ENCODE peak calls at places on chromosomes 5 and 9, in five cellular contexts. J, W, A, C and Q are unnamed samples.

GRCh38 chr5:57171818-57172465 is 1.9 kb upstream of the GPBP1 start:
- DNase-seq in A (no peak), C (no peak), J (no peak), W (no peak), Q (no peak)

GRCh38 chr5:149735066-149735465 is 5.0 kb downstream of the PPARGC1B start:
- DNase-seq in W (peak; percentile 4), J (no peak), C (peak; percentile 22), A (no peak), Q (no peak)

GRCh38 chr9:86562691-86563090 is 208.5 kb upstream of the TUT7 start:
- DNase-seq in J (no peak), W (no peak), A (no peak), C (no peak), Q (no peak)

GRCh38 chr5:79512692-79513518 is 1.0 kb downstream of the HOMER1 start:
- DNase-seq in W (peak; percentile 38), A (no peak), J (no peak), C (peak; percentile 41), Q (no peak)

GRCh38 chr9:108834959-108835696 is 20.7 kb downstream of the ACTL7B start:
- DNase-seq in J (no peak), W (no peak), C (peak; percentile 10), A (no peak), Q (no peak)

GRCh38 chr5:73796164-73797141 is 170.5 kb downstream of the ARHGEF28 start:
- DNase-seq in C (peak; percentile 99), A (peak; percentile 40), J (no peak), W (peak; percentile 95), Q (peak; percentile 22)

GRCh38 chr5:111227805-111228204 is 3.6 kb downstream of the CAMK4 start:
- DNase-seq in C (peak; percentile 78), W (peak; percentile 68), J (no peak), A (no peak), Q (no peak)

GRCh38 chr5:68449380-68449779 is 233.8 kb downstream of the PIK3R1 start:
- DNase-seq in C (no peak), J (no peak), A (no peak), W (no peak), Q (no peak)

GRCh38 chr9:98550206-98550820 is 158.4 kb downstream of the GABBR2 start:
- DNase-seq in A (no peak), W (peak; percentile 73), C (peak; percentile 39), J (no peak), Q (no peak)

GRCh38 chr5:153445875-153446567 is 44.4 kb upstream of the GRIA1 start:
- DNase-seq in A (no peak), C (peak; percentile 7), W (no peak), J (no peak), Q (no peak)

GRCh38 chr5:149062371-149063016 is 368 bp downstream of the SH3TC2 start:
- DNase-seq in J (no peak), C (peak; percentile 87), W (peak; percentile 87), A (peak; percentile 51), Q (no peak)

GRCh38 chr9:111298831-111299603 is 31.0 kb downstream of the OR2K2 start:
- DNase-seq in J (no peak), C (peak; percentile 85), W (peak; percentile 87), A (no peak), Q (peak; percentile 36)

GRCh38 chr9:21402387-21403247 is 6.3 kb upstream of the IFNA8 start:
- DNase-seq in A (no peak), W (no peak), C (no peak), J (no peak), Q (peak; percentile 13)

GRCh38 chr5:97098864-97099454 is 43.5 kb downstream of the LIX1 start:
- DNase-seq in W (no peak), C (no peak), A (no peak), J (no peak), Q (peak; percentile 19)

GRCh38 chr9:107867738-107868137 is 378.2 kb upstream of the KLF4 start:
- DNase-seq in W (no peak), A (no peak), J (no peak), C (no peak), Q (no peak)

GRCh38 chr5:138754699-138755057 is 1.5 kb downstream of the CTNNA1 start:
- DNase-seq in C (no peak), W (peak; percentile 27), J (no peak), A (no peak), Q (no peak)

GRCh38 chr9:134640491-134641172 is 971 bp upstream of the COL5A1 start:
- DNase-seq in C (peak; percentile 13), J (no peak), W (no peak), A (no peak), Q (no peak)

GRCh38 chr9:5493597-5494511 is 16.5 kb upstream of the PDCD1LG2 start:
- DNase-seq in J (no peak), A (no peak), W (peak; percentile 86), C (peak; percentile 81), Q (peak; percentile 73)

GRCh38 chr5:132427285-132428146 is 58.0 kb downstream of the SLC22A5 start:
- DNase-seq in A (no peak), C (no peak), J (peak; percentile 47), W (no peak), Q (peak; percentile 47)

GRCh38 chr9:4138180-4138579 is 161.7 kb downstream of the GLIS3 start:
- DNase-seq in C (peak; percentile 59), W (no peak), A (no peak), J (no peak), Q (no peak)

GRCh38 chr9:106583751-106584150 is 279.2 kb upstream of the ZNF462 start:
- DNase-seq in W (peak; percentile 41), A (no peak), J (no peak), C (no peak), Q (no peak)

GRCh38 chr5:9282211-9282610 is 263.7 kb downstream of the SEMA5A start:
- DNase-seq in C (no peak), A (no peak), W (no peak), J (no peak), Q (no peak)

DNA sequence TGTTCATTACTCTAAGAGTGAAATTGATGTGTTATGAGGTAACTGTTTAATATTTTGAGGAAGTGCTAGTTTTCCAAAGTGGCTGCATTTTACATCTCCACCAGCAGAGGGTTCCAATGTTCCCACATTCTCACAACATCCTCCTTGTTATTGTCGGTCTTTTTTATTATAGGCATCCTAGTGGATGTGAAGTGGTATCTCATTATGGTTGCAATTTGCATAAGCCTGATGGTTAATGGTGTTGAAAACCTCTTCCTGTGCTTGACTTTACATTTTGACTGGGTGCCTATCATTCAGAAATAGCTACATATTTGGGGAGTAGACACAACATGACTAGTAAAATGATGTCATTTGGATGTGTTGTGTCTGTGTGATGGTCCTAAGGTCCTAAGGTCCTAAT is 143.6 kb downstream of the MRPS30 start:
- DNase-seq in A (no peak), J (no peak), C (peak; percentile 31), W (peak; percentile 44), Q (no peak)
- TF ChIP-seq CTCF in A (no peak), J (peak; percentile 16), C (peak; percentile 60), W (peak; percentile 72), Q (peak; percentile 57)

GRCh38 chr9:136485049-136485647 is 2.3 kb upstream of the SEC16A start:
- DNase-seq in C (peak; percentile 80), J (peak; percentile 73), A (peak; percentile 82), W (peak; percentile 69), Q (peak; percentile 61)
- H3K4me3 ChIP-seq in C (no peak overlapping the region), J (no peak overlapping the region), A (no peak overlapping the region), W (no peak overlapping the region), Q (no peak overlapping the region)

GRCh38 chr9:89922099-89922498 is 317.3 kb downstream of the GADD45G start:
- DNase-seq in J (no peak), A (no peak), C (no peak), W (no peak), Q (no peak)

GRCh38 chr9:89920131-89920530 is 315.3 kb downstream of the GADD45G start:
- DNase-seq in W (no peak), C (no peak), A (no peak), J (no peak), Q (no peak)

GRCh38 chr9:89920901-89921300 is 316.1 kb downstream of the GADD45G start:
- DNase-seq in C (no peak), W (no peak), J (no peak), A (no peak), Q (no peak)

GRCh38 chr9:89917861-89918260 is 313.0 kb downstream of the GADD45G start:
- DNase-seq in W (no peak), J (no peak), C (no peak), A (no peak), Q (no peak)

DNA sequence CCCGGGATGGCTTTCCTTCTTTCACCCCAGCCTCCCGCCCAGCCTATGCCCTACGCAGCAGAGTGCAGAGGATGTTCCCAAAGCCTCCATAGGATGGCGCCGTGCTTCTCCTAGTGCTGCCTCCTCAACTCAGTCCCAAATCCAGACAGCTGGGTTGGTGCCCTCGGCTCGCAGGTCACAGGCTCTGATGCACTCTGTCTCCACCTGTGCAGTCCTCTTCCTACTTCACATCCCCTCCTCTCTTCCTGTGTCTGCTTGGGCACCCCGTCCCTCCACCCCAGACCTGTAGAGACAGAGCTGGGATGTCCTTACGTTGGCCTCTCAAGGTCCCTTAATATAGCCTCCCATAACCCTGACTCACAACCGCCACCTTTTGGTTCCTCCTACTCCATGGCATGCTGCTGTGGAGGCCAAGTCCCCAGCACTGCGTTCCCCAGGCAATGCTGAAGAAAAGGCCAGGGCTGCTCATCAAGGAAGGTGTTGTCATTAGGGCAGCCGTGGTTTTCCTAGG is 314.4 kb downstream of the GADD45G start:
- DNase-seq in W (no peak), A (no peak), C (no peak), J (no peak), Q (peak; percentile 22)
- TF ChIP-seq CTCF in W (peak; percentile 14), A (no peak), C (peak; percentile 13), J (no peak), Q (peak; percentile 58)

GRCh38 chr5:102294996-102295395 is 1.1 kb downstream of the SLCO4C1 start:
- DNase-seq in A (no peak), C (no peak), J (no peak), W (no peak), Q (no peak)

GRCh38 chr5:102295534-102296228 is 403 bp downstream of the SLCO4C1 start:
- DNase-seq in C (no peak), J (no peak), A (no peak), W (no peak), Q (no peak)

GRCh38 chr5:102296229-102296817 is at the start of gene SLCO4C1:
- DNase-seq in C (peak; percentile 4), W (peak; percentile 61), J (peak; percentile 39), A (no peak), Q (peak; percentile 90)
- H3K4me3 ChIP-seq in C (peak within 1 kb of the TSS; percentile 17), W (peak within 1 kb of the TSS; percentile 46), J (peak within 1 kb of the TSS; percentile 61), A (peak within 1 kb of the TSS; percentile 1), Q (peak within 1 kb of the TSS; percentile 61)

GRCh38 chr5:128339585-128339984 is 198.5 kb downstream of the FBN2 start:
- DNase-seq in C (no peak), A (no peak), W (no peak), J (no peak), Q (no peak)

GRCh38 chr5:128338649-128339048 is 199.4 kb downstream of the FBN2 start:
- DNase-seq in J (no peak), A (no peak), C (no peak), W (no peak), Q (no peak)

GRCh38 chr5:128345247-128345646 is 192.8 kb downstream of the FBN2 start:
- DNase-seq in J (no peak), A (no peak), W (no peak), C (no peak), Q (no peak)

GRCh38 chr5:128346038-128346437 is 192.0 kb downstream of the FBN2 start:
- DNase-seq in W (no peak), J (no peak), A (no peak), C (no peak), Q (no peak)

GRCh38 chr5:128341056-128341455 is 197.0 kb downstream of the FBN2 start:
- DNase-seq in A (no peak), J (no peak), C (peak; percentile 89), W (no peak), Q (no peak)
- TF ChIP-seq CTCF in A (no peak), J (no peak), C (no peak), W (no peak), Q (no peak)